ENCODE peak calls at places on chromosomes 16 and 17, in four cellular contexts. One of them, this sample, is unnamed.

GRCh38 chr16:75860654-75861053 is 134.4 kb upstream of the CPHXL start:
- DNase-seq in HFF-Myc: no peak
- DNase-seq in retinal pigment epithelial cell: no peak
- DNase-seq in AG10803: no peak
- DNase-seq in this sample: no peak

GRCh38 chr16:82735176-82735575 is 108.4 kb downstream of the CDH13 start:
- DNase-seq in HFF-Myc: no peak
- DNase-seq in retinal pigment epithelial cell: no peak
- DNase-seq in AG10803: peak; percentile 18
- DNase-seq in this sample: no peak

GRCh38 chr16:84821728-84822676 is 2.2 kb downstream of the CRISPLD2 start:
- DNase-seq in HFF-Myc: no peak
- DNase-seq in retinal pigment epithelial cell: no peak
- DNase-seq in AG10803: peak; percentile 62
- DNase-seq in this sample: no peak

GRCh38 chr17:16282522-16282921 is 65.5 kb downstream of the PIGL start:
- DNase-seq in HFF-Myc: no peak
- DNase-seq in retinal pigment epithelial cell: peak; percentile 42
- DNase-seq in AG10803: peak; percentile 89
- DNase-seq in this sample: peak; percentile 69

GRCh38 chr16:35690413-35690812 is 2231.0 kb downstream of the TP53TG3F start:
- DNase-seq in HFF-Myc: no peak
- DNase-seq in retinal pigment epithelial cell: no peak
- DNase-seq in AG10803: no peak
- DNase-seq in this sample: no peak

GRCh38 chr16:4814046-4814445 is 11.6 kb upstream of the ROGDI start:
- DNase-seq in HFF-Myc: no peak
- DNase-seq in retinal pigment epithelial cell: no peak
- DNase-seq in AG10803: no peak
- DNase-seq in this sample: no peak

GRCh38 chr17:5922476-5922875 is 147.7 kb upstream of the WSCD1 start:
- DNase-seq in HFF-Myc: no peak
- DNase-seq in retinal pigment epithelial cell: no peak
- DNase-seq in AG10803: no peak
- DNase-seq in this sample: no peak

GRCh38 chr16:3654249-3654991 is at the start of gene DNASE1:
- DNase-seq in HFF-Myc: no peak
- DNase-seq in retinal pigment epithelial cell: no peak
- DNase-seq in AG10803: peak; percentile 54
- DNase-seq in this sample: no peak

GRCh38 chr17:36919407-36919968 is 17.8 kb upstream of the LHX1 start:
- DNase-seq in HFF-Myc: no peak
- DNase-seq in retinal pigment epithelial cell: no peak
- DNase-seq in AG10803: no peak
- DNase-seq in this sample: no peak

GRCh38 chr16:15874745-15875314 is 13.6 kb downstream of the CEP20 start:
- DNase-seq in HFF-Myc: peak; percentile 49
- DNase-seq in retinal pigment epithelial cell: peak; percentile 33
- DNase-seq in AG10803: peak; percentile 76
- DNase-seq in this sample: no peak

GRCh38 chr17:74531231-74531761 is at the start of gene CD300LB:
- DNase-seq in HFF-Myc: no peak
- DNase-seq in retinal pigment epithelial cell: no peak
- DNase-seq in AG10803: no peak
- DNase-seq in this sample: no peak

GRCh38 chr16:51393381-51394005 is 242.4 kb upstream of the SALL1 start:
- DNase-seq in HFF-Myc: no peak
- DNase-seq in retinal pigment epithelial cell: no peak
- DNase-seq in AG10803: no peak
- DNase-seq in this sample: no peak

GRCh38 chr17:79368521-79368920 is 242.3 kb downstream of the RBFOX3 start:
- DNase-seq in HFF-Myc: no peak
- DNase-seq in retinal pigment epithelial cell: no peak
- DNase-seq in AG10803: no peak
- DNase-seq in this sample: no peak

GRCh38 chr17:9878791-9879525 is 26.1 kb downstream of the RCVRN start:
- DNase-seq in HFF-Myc: no peak
- DNase-seq in retinal pigment epithelial cell: no peak
- DNase-seq in AG10803: peak; percentile 64
- DNase-seq in this sample: no peak

GRCh38 chr17:42097691-42098661 is at the start of gene ZNF385C:
- DNase-seq in HFF-Myc: no peak
- DNase-seq in retinal pigment epithelial cell: no peak
- DNase-seq in AG10803: no peak
- DNase-seq in this sample: no peak

GRCh38 chr16:7086842-7087616 is 245.6 kb upstream of the RBFOX1 start:
- DNase-seq in HFF-Myc: no peak
- DNase-seq in retinal pigment epithelial cell: no peak
- DNase-seq in AG10803: no peak
- DNase-seq in this sample: no peak

GRCh38 chr17:57109393-57110151 is 24.5 kb downstream of the AKAP1 start:
- DNase-seq in HFF-Myc: no peak
- DNase-seq in retinal pigment epithelial cell: no peak
- DNase-seq in AG10803: no peak
- DNase-seq in this sample: no peak
- TF ChIP-seq CTCF in HFF-Myc: peak; percentile 5
- TF ChIP-seq CTCF in retinal pigment epithelial cell: no peak
- TF ChIP-seq CTCF in AG10803: no peak
- TF ChIP-seq CTCF in this sample: no peak

DNA sequence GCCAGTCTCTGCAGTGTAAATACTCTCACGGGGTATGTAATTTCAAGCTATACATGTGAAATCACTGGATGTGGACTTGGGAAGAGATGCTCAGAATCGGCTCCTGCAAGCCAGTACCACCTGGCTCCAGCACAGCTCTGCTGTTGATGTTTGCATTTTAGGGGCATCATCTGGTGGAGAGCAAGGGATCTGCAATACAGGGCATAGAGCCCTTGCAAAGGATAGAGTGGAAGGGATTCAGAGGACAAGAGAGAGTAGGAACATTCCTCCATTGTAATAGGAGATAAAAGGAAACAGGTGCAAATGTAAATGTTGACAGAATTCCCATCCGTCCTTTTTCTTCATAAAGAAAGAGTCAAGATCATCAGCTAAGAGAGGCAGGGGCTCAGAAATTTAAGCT is 184.1 kb downstream of the PMP22 start:
- DNase-seq in HFF-Myc: no peak
- DNase-seq in retinal pigment epithelial cell: no peak
- DNase-seq in AG10803: no peak
- DNase-seq in this sample: no peak
- TF ChIP-seq CTCF in HFF-Myc: no peak
- TF ChIP-seq CTCF in retinal pigment epithelial cell: no peak
- TF ChIP-seq CTCF in AG10803: no peak
- TF ChIP-seq CTCF in this sample: no peak

DNA sequence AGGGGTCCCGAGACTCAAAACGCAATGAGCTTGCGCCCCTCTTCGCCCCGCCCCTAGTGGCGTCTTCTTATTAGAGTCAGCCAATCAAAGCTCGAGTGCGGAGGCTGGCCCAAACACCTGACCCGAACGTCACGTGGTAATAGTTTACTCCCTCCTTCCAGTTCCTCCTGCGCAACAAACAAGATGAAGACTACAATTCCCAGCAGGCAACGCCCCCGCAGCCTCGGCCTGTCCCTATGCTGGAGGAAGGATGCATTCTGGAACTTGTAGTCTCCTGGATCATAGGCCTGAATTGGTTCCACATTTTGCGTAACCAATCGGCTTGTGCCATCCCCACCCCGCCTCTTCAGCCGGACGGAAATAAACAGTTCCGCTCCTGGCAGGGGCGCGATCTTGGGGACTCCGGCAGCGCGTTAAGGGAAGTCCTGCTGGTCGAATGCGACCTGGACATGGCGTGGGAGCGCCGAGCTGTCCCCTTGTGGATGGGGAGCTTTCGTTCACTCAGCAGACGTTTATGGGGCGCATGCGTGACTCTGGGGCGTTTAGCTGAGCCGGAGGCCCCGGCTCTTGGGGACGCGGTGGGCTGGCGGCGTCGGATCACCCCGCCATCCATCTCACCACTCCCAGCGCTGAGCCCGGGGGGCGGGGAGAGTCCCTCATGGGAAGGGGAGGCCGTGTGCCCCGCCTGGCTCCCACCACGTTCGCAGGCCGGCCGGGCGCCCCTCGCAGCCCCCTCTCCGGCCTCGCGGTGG is at the start of gene WBP2:
- DNase-seq in HFF-Myc: peak; percentile 100
- DNase-seq in retinal pigment epithelial cell: peak; percentile 100
- DNase-seq in AG10803: peak; percentile 100
- DNase-seq in this sample: peak; percentile 99
- TF ChIP-seq CTCF in HFF-Myc: peak; percentile 49
- TF ChIP-seq CTCF in retinal pigment epithelial cell: no peak
- TF ChIP-seq CTCF in AG10803: peak; percentile 12
- TF ChIP-seq CTCF in this sample: peak; percentile 57

GRCh38 chr16:87234601-87235000 is 82.6 kb downstream of the C16orf95 start:
- DNase-seq in HFF-Myc: no peak
- DNase-seq in retinal pigment epithelial cell: no peak
- DNase-seq in AG10803: no peak
- DNase-seq in this sample: no peak

GRCh38 chr16:87231295-87231694 is 85.9 kb downstream of the C16orf95 start:
- DNase-seq in HFF-Myc: no peak
- DNase-seq in retinal pigment epithelial cell: no peak
- DNase-seq in AG10803: no peak
- DNase-seq in this sample: no peak

GRCh38 chr16:87235810-87236515 is 81.2 kb downstream of the C16orf95 start:
- DNase-seq in HFF-Myc: no peak
- DNase-seq in retinal pigment epithelial cell: no peak
- DNase-seq in AG10803: no peak
- DNase-seq in this sample: no peak

GRCh38 chr16:87231911-87232310 is 85.3 kb downstream of the C16orf95 start:
- DNase-seq in HFF-Myc: no peak
- DNase-seq in retinal pigment epithelial cell: no peak
- DNase-seq in AG10803: no peak
- DNase-seq in this sample: no peak

DNA sequence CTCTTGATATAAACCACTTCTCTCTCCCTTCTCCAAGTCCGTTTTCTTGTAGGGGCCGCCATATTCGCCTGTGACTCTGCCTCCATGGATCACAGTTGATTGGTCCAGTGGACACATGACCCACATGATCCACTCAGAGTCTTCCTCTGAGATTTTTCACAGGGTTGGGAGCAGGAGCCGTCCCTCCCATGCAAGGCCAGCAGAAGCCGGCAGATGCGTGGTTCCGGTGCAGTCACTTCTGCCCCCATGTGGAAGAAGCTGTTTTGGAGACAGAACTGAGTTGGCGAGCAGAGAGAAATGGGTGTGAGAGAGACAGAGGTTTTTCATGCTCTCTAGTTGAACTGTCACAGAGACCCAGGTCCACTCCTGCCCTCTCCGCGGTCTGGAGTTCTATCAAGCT is 83.3 kb downstream of the C16orf95 start:
- DNase-seq in HFF-Myc: no peak
- DNase-seq in retinal pigment epithelial cell: no peak
- DNase-seq in AG10803: peak; percentile 51
- DNase-seq in this sample: no peak
- TF ChIP-seq CTCF in HFF-Myc: peak; percentile 27
- TF ChIP-seq CTCF in retinal pigment epithelial cell: no peak
- TF ChIP-seq CTCF in AG10803: peak; percentile 54
- TF ChIP-seq CTCF in this sample: peak; percentile 57

This sample was measured in AG04449.